ENCODE peak calls at places on chromosome 19, in seven cellular contexts. One of them, this sample, is unnamed.

GRCh38 chr19:39351537-39352037 is 9.4 kb downstream of the SAMD4B start:
- DNase-seq in left ventricle myocardium inferior: no peak
- DNase-seq in sigmoid colon: no peak
- DNase-seq in neural crest cell: no peak
- DNase-seq in WERI-Rb-1: no peak
- DNase-seq in cardiac fibroblast: no peak
- DNase-seq in omental fat pad: no peak
- DNase-seq in this sample: no peak

GRCh38 chr19:44499559-44499958 is 763 bp downstream of the ZNF180 start:
- DNase-seq in neural crest cell: no peak
- DNase-seq in omental fat pad: no peak
- DNase-seq in sigmoid colon: no peak
- DNase-seq in WERI-Rb-1: peak; percentile 20
- DNase-seq in left ventricle myocardium inferior: no peak
- DNase-seq in cardiac fibroblast: no peak
- DNase-seq in this sample: no peak

GRCh38 chr19:51131780-51132680 is 7.3 kb downstream of the SIGLEC9 start:
- DNase-seq in left ventricle myocardium inferior: peak; percentile 69
- DNase-seq in WERI-Rb-1: peak; percentile 17
- DNase-seq in cardiac fibroblast: peak; percentile 75
- DNase-seq in sigmoid colon: peak; percentile 70
- DNase-seq in neural crest cell: no peak
- DNase-seq in omental fat pad: no peak
- DNase-seq in this sample: no peak

GRCh38 chr19:10872551-10873107 is 1.3 kb downstream of the CARM1 start:
- DNase-seq in WERI-Rb-1: no peak
- DNase-seq in cardiac fibroblast: no peak
- DNase-seq in left ventricle myocardium inferior: no peak
- DNase-seq in neural crest cell: no peak
- DNase-seq in omental fat pad: no peak
- DNase-seq in sigmoid colon: no peak
- DNase-seq in this sample: no peak

GRCh38 chr19:17475541-17476115 is 5.3 kb downstream of the SLC27A1 start:
- DNase-seq in omental fat pad: no peak
- DNase-seq in left ventricle myocardium inferior: peak; percentile 67
- DNase-seq in neural crest cell: peak; percentile 39
- DNase-seq in cardiac fibroblast: peak; percentile 50
- DNase-seq in sigmoid colon: peak; percentile 84
- DNase-seq in WERI-Rb-1: no peak
- DNase-seq in this sample: no peak

GRCh38 chr19:38736413-38737280 is 7.6 kb downstream of the CAPN12 start:
- DNase-seq in sigmoid colon: peak; percentile 71
- DNase-seq in omental fat pad: no peak
- DNase-seq in WERI-Rb-1: peak; percentile 88
- DNase-seq in left ventricle myocardium inferior: no peak
- DNase-seq in cardiac fibroblast: no peak
- DNase-seq in neural crest cell: no peak
- DNase-seq in this sample: peak; percentile 48

GRCh38 chr19:5245631-5246553 is 94.7 kb downstream of the PTPRS start:
- DNase-seq in WERI-Rb-1: no peak
- DNase-seq in cardiac fibroblast: no peak
- DNase-seq in left ventricle myocardium inferior: no peak
- DNase-seq in omental fat pad: no peak
- DNase-seq in neural crest cell: no peak
- DNase-seq in sigmoid colon: no peak
- DNase-seq in this sample: no peak

GRCh38 chr19:4638828-4639530 is at the start of gene TNFAIP8L1:
- DNase-seq in neural crest cell: peak; percentile 99
- DNase-seq in omental fat pad: peak; percentile 97
- DNase-seq in WERI-Rb-1: peak; percentile 99
- DNase-seq in sigmoid colon: peak; percentile 98
- DNase-seq in left ventricle myocardium inferior: peak; percentile 97
- DNase-seq in cardiac fibroblast: peak; percentile 96
- DNase-seq in this sample: peak; percentile 97

GRCh38 chr19:30046522-30046921 is 104.5 kb downstream of the URI1 start:
- DNase-seq in WERI-Rb-1: no peak
- DNase-seq in left ventricle myocardium inferior: no peak
- DNase-seq in cardiac fibroblast: peak; percentile 5
- DNase-seq in omental fat pad: no peak
- DNase-seq in sigmoid colon: no peak
- DNase-seq in neural crest cell: no peak
- DNase-seq in this sample: no peak

GRCh38 chr19:30968841-30969399 is 380.3 kb downstream of the TSHZ3 start:
- DNase-seq in neural crest cell: no peak
- DNase-seq in cardiac fibroblast: no peak
- DNase-seq in sigmoid colon: no peak
- DNase-seq in WERI-Rb-1: no peak
- DNase-seq in omental fat pad: no peak
- DNase-seq in left ventricle myocardium inferior: no peak
- DNase-seq in this sample: no peak

GRCh38 chr19:11337080-11337479 is 2.4 kb downstream of the RAB3D start:
- DNase-seq in WERI-Rb-1: no peak
- DNase-seq in cardiac fibroblast: no peak
- DNase-seq in sigmoid colon: no peak
- DNase-seq in left ventricle myocardium inferior: no peak
- DNase-seq in neural crest cell: no peak
- DNase-seq in omental fat pad: no peak
- DNase-seq in this sample: no peak

GRCh38 chr19:39406656-39407393 is at the start of gene ZFP36:
- DNase-seq in sigmoid colon: peak; percentile 98
- DNase-seq in omental fat pad: peak; percentile 89
- DNase-seq in WERI-Rb-1: peak; percentile 72
- DNase-seq in neural crest cell: peak; percentile 65
- DNase-seq in cardiac fibroblast: peak; percentile 86
- DNase-seq in left ventricle myocardium inferior: peak; percentile 91
- DNase-seq in this sample: peak; percentile 69

GRCh38 chr19:16134510-16134909 is 9.0 kb upstream of the HSH2D start:
- DNase-seq in left ventricle myocardium inferior: no peak
- DNase-seq in WERI-Rb-1: no peak
- DNase-seq in omental fat pad: no peak
- DNase-seq in cardiac fibroblast: no peak
- DNase-seq in neural crest cell: no peak
- DNase-seq in sigmoid colon: no peak
- DNase-seq in this sample: no peak

GRCh38 chr19:34767967-34768366 is 5.0 kb downstream of the ZNF599 start:
- DNase-seq in sigmoid colon: no peak
- DNase-seq in omental fat pad: no peak
- DNase-seq in left ventricle myocardium inferior: no peak
- DNase-seq in neural crest cell: no peak
- DNase-seq in WERI-Rb-1: no peak
- DNase-seq in cardiac fibroblast: no peak
- DNase-seq in this sample: no peak

DNA sequence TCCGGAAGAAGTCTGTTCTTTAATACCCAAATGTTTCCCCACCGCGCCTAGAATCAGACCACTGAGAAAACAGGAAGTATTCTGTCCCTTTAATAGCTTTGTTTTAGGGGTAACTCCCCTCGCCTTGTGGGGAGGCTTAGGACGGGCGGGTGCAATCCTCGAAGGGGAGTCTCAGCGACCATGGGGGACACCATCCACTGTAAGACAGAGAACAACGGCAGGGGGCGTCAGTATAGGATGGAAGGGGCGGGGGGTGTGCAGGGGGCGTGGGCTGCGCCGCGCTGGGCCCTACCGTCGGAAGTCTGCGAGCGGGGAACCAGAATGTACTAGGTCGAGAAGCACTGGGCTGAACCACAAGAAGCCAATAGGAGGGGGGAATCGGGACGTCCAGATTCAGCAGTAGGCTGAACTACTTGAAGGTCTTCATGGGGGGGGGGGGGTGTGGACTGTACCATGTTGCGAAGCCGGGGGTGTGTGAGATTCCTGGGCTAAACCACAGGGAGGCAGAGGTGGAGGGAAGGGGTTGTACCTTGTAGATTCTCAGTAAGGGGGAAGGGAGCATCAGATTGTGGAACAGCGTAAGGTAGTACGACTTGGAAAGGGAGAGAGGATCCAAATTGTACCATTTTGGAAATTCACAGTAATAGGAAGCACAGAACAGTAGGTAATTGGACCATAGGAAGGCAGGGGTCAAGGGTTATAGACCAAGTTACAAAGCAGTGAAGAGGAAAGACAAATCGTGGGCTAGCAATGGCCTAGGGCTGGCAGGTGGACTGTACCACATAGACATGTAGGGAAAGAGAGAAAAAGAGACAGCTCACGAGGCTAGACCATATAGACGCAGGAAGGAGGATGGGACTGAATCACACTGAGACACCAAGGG is 1.0 kb upstream of the DBP start:
- DNase-seq in sigmoid colon: peak; percentile 96
- DNase-seq in neural crest cell: peak; percentile 59
- DNase-seq in left ventricle myocardium inferior: peak; percentile 77
- DNase-seq in omental fat pad: no peak
- DNase-seq in cardiac fibroblast: peak; percentile 93
- DNase-seq in WERI-Rb-1: peak; percentile 91
- DNase-seq in this sample: peak; percentile 62
- TF ChIP-seq CTCF in sigmoid colon: no peak
- TF ChIP-seq CTCF in neural crest cell: no peak
- TF ChIP-seq CTCF in left ventricle myocardium inferior: no peak
- TF ChIP-seq CTCF in omental fat pad: no peak
- TF ChIP-seq CTCF in cardiac fibroblast: no peak
- TF ChIP-seq CTCF in WERI-Rb-1: no peak
- TF ChIP-seq CTCF in this sample: peak; percentile 24

DNA sequence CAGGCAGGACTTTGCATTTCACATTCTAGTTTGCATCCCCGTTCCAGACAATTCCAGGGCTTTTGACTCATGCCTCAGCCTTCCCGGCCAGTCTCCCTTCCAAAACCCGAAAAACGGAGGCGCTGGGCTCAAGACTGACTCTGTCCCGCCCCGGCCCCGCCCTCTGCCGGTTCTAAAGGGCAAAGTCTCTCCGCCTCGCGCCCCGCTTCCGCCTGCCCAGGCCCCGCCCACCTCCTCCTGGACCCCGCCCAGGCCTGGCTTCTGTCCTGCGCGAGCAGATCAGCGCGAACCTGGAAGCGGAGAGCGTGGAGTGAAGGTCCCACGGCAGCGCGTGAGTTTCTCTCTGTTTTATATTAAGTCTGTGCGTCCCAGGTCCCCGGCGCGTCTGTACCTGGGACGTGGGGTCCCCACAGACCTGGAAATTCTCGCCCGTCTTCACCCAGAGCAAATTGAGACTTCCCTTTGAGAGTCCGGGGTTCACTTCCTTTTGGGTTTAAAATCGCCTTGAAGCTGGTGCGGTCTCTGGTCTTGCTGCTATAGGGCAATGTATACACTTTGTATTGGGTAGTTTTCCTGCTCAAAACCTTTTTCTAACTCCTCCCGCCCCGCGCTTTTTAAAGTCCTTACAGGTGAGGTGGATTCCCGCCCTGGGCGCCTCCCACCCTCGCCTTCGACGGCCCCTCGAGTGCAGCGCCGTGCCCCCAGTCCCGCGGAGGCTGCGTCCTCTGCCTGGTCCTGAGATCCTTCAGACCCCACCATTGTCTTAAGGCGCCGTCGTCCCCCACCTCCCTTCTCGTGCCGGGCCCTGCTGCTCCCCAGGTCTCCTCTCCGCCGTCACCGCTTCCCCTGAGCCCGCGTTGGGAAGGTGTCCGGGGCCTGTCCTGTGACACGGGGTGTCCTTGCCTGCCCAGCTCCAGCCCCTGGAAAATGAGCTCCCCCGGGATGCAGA is 31.2 kb downstream of the ZNF701 start:
- DNase-seq in cardiac fibroblast: peak; percentile 92
- DNase-seq in sigmoid colon: peak; percentile 97
- DNase-seq in omental fat pad: peak; percentile 97
- DNase-seq in left ventricle myocardium inferior: peak; percentile 96
- DNase-seq in WERI-Rb-1: peak; percentile 94
- DNase-seq in neural crest cell: peak; percentile 93
- DNase-seq in this sample: peak; percentile 96
- TF ChIP-seq CTCF in cardiac fibroblast: peak; percentile 44
- TF ChIP-seq CTCF in sigmoid colon: peak; percentile 27
- TF ChIP-seq CTCF in omental fat pad: no peak
- TF ChIP-seq CTCF in left ventricle myocardium inferior: peak; percentile 57
- TF ChIP-seq CTCF in WERI-Rb-1: peak; percentile 11
- TF ChIP-seq CTCF in neural crest cell: peak; percentile 56
- TF ChIP-seq CTCF in this sample: peak; percentile 51

DNA sequence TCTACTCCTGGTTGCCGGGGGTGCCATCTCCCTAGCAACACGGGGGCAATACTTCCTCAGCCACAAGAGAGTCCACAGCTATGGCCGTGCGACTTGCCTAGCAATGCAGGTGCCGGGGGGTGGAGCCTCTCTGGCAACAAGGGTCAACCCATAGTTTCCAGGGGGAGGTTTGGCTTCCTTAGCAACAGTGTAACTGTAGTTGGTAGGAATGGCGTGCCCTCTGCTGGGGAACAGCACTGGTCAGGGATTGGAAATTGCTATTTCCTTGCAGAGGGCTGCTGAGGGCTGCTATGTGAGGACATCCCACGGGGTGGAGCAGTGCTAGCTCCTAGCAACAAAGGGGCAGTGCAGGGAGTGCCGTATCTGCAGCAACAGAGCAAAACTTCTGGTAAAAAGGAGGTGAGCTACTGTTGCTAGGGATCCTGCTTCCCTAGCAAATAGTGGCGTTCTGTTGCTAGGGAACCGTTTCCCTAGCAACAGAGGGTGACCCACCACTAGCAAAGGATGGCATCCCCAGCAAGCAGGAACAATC is 7.0 kb upstream of the TMC4 start:
- DNase-seq in neural crest cell: peak; percentile 67
- DNase-seq in WERI-Rb-1: no peak
- DNase-seq in cardiac fibroblast: peak; percentile 61
- DNase-seq in omental fat pad: no peak
- DNase-seq in left ventricle myocardium inferior: no peak
- DNase-seq in sigmoid colon: no peak
- DNase-seq in this sample: peak; percentile 59
- TF ChIP-seq CTCF in neural crest cell: peak; percentile 61
- TF ChIP-seq CTCF in WERI-Rb-1: no peak
- TF ChIP-seq CTCF in cardiac fibroblast: peak; percentile 44
- TF ChIP-seq CTCF in omental fat pad: no peak
- TF ChIP-seq CTCF in left ventricle myocardium inferior: peak; percentile 14
- TF ChIP-seq CTCF in sigmoid colon: no peak
- TF ChIP-seq CTCF in this sample: peak; percentile 61

GRCh38 chr19:7534531-7534980 is 961 bp upstream of the PNPLA6 start:
- DNase-seq in cardiac fibroblast: peak; percentile 60
- DNase-seq in sigmoid colon: peak; percentile 92
- DNase-seq in WERI-Rb-1: peak; percentile 60
- DNase-seq in omental fat pad: peak; percentile 48
- DNase-seq in left ventricle myocardium inferior: peak; percentile 63
- DNase-seq in neural crest cell: peak; percentile 37
- DNase-seq in this sample: no peak
- TF ChIP-seq CTCF in cardiac fibroblast: no peak
- TF ChIP-seq CTCF in sigmoid colon: no peak
- TF ChIP-seq CTCF in WERI-Rb-1: no peak
- TF ChIP-seq CTCF in omental fat pad: no peak
- TF ChIP-seq CTCF in left ventricle myocardium inferior: no peak
- TF ChIP-seq CTCF in neural crest cell: no peak
- TF ChIP-seq CTCF in this sample: peak; percentile 3